ENCODE peak calls at places on chromosome 15, in seven cellular contexts. Z is endothelial cell; S is CD8-positive, alpha-beta memory T cell; L is GM04503; M is AG09319; W is GM20000; H is stimulated activated naive B cell treated with anti-CD40 and anti-IgM and Interleukin-4, amounts not matched to agents 10 μg/mL and 1 μg/mL and 100 μg/mL, for 72 hours. D is an unnamed sample.
A peak's percentile ranks its signal among the peaks of the same experiment; 100 is the strongest.

GRCh38 chr15:48630245-48630644 is 15.3 kb downstream of the FBN1 start:
- DNase-seq in Z (no peak), S (no peak), L (no peak), M (no peak), W (no peak), H (no peak), D (no peak)

GRCh38 chr15:91751611-91752010 is 101.9 kb upstream of the SLCO3A1 start:
- DNase-seq in Z (no peak), S (no peak), L (no peak), M (no peak), W (no peak), H (no peak), D (no peak)

GRCh38 chr15:74024687-74025086 is 30.2 kb downstream of the PML start:
- DNase-seq in Z (no peak), S (no peak), L (no peak), M (no peak), W (no peak), H (no peak), D (no peak)

GRCh38 chr15:57692709-57693108 is 13.8 kb upstream of the POLR2M start:
- DNase-seq in Z (no peak), S (no peak), L (no peak), M (no peak), W (no peak), H (no peak), D (no peak)

GRCh38 chr15:44084728-44085127 is 110.3 kb downstream of the FRMD5 start:
- DNase-seq in Z (no peak), S (no peak), L (no peak), M (no peak), W (no peak), H (no peak), D (no peak)

GRCh38 chr15:59294961-59295741 is 77.5 kb downstream of the MYO1E start:
- DNase-seq in Z (no peak), S (no peak), L (peak; percentile 94), M (peak; percentile 69), W (no peak), H (no peak), D (no peak)

GRCh38 chr15:39099524-39099923 is 481.4 kb upstream of the THBS1 start:
- DNase-seq in Z (no peak), S (no peak), L (no peak), M (no peak), W (no peak), H (no peak), D (no peak)

GRCh38 chr15:60179786-60180391 is 175.8 kb downstream of the FOXB1 start:
- DNase-seq in Z (peak; percentile 18), S (peak; percentile 28), L (peak; percentile 3), M (peak; percentile 27), W (peak; percentile 23), H (no peak), D (peak; percentile 47)

D was measured in RPMI8226.